ENCODE peak calls at places on chromosomes 6 and 20, in nine cellular contexts. K, B, T, Y, H, V, N, X and Z are unnamed samples.

GRCh38 chr20:40663991-40664880 is 24.8 kb downstream of the MAFB start:
- DNase-seq in K (peak), B (no peak), T (no peak), Y (no peak), H (no peak), V (no peak), N (no peak), X (peak), Z (no peak)

GRCh38 chr20:56442381-56443365 is 25.8 kb upstream of the RTF2 start:
- DNase-seq in K (no peak), B (no peak), T (no peak), Y (no peak), H (no peak), V (peak), N (no peak), X (no peak), Z (no peak)

GRCh38 chr6:16273266-16273665 is 34.9 kb downstream of the GMPR start:
- DNase-seq in K (no peak), B (no peak), T (peak), Y (no peak), H (no peak), V (no peak), N (no peak), X (no peak), Z (no peak)

GRCh38 chr6:1390071-1390804 is 862 bp downstream of the FOXF2 start:
- DNase-seq in K (peak), B (no peak), T (no peak), Y (no peak), H (peak), V (peak), N (peak), X (no peak), Z (no peak)

GRCh38 chr6:35496036-35496850 is 636 bp downstream of the TEAD3 start:
- DNase-seq in K (no peak), B (peak), T (peak), Y (no peak), H (peak), V (no peak), N (peak), X (no peak), Z (no peak)

GRCh38 chr6:8983202-8983688 is 547.9 kb upstream of the SLC35B3 start:
- DNase-seq in K (peak), B (peak), T (peak), Y (peak), H (peak), V (peak), N (peak), X (peak), Z (peak)

GRCh38 chr20:40532103-40532502 is 156.9 kb downstream of the MAFB start:
- DNase-seq in K (peak), B (no peak), T (no peak), Y (no peak), H (no peak), V (peak), N (no peak), X (no peak), Z (peak)

GRCh38 chr6:167479967-167480653 is 155.2 kb downstream of the TTLL2 start:
- DNase-seq in K (no peak), B (no peak), T (no peak), Y (no peak), H (no peak), V (no peak), N (no peak), X (no peak), Z (no peak)

GRCh38 chr20:37273988-37274387 is 12.4 kb upstream of the GHRH start:
- DNase-seq in K (no peak), B (no peak), T (no peak), Y (no peak), H (no peak), V (no peak), N (no peak), X (no peak), Z (no peak)

GRCh38 chr6:154138806-154139205 is 99.8 kb downstream of the OPRM1 start:
- DNase-seq in K (no peak), B (no peak), T (no peak), Y (no peak), H (no peak), V (no peak), N (no peak), X (no peak), Z (no peak)